ENCODE peak calls at places on chromosome 15, in ten cellular contexts. P, I, R, U, T, G, K, M, X and L are unnamed samples.

GRCh38 chr15:39171944-39172368 is 408.9 kb upstream of the THBS1 start:
- DNase-seq in P (peak; percentile 99), I (peak; percentile 87), R (peak; percentile 86), U (peak; percentile 62), T (no peak), G (peak; percentile 97), K (no peak), M (no peak), X (peak; percentile 97), L (peak; percentile 64)

GRCh38 chr15:78148392-78149067 is 632 bp upstream of the IDH3A start:
- DNase-seq in P (peak; percentile 14), I (peak; percentile 10), R (peak; percentile 40), U (no peak), T (no peak), G (no peak), K (no peak), M (no peak), X (no peak), L (no peak)

GRCh38 chr15:82810061-82810862 is 834 bp downstream of the WHAMM start:
- DNase-seq in P (peak; percentile 50), I (peak; percentile 72), R (peak; percentile 71), U (peak; percentile 63), T (peak; percentile 30), G (peak; percentile 34), K (peak; percentile 64), M (no peak), X (peak; percentile 48), L (peak; percentile 35)

GRCh38 chr15:72532991-72533601 is 59.0 kb downstream of the ARIH1 start:
- DNase-seq in P (no peak), I (no peak), R (peak; percentile 17), U (no peak), T (no peak), G (no peak), K (peak; percentile 14), M (no peak), X (no peak), L (no peak)

GRCh38 chr15:40768492-40769309 is 1.1 kb upstream of the C15orf62 start:
- DNase-seq in P (no peak), I (no peak), R (no peak), U (no peak), T (no peak), G (no peak), K (peak; percentile 45), M (no peak), X (no peak), L (no peak)

GRCh38 chr15:94485148-94485719 is 253.9 kb downstream of the MCTP2 start:
- DNase-seq in P (no peak), I (no peak), R (no peak), U (no peak), T (no peak), G (no peak), K (no peak), M (no peak), X (no peak), L (no peak)

GRCh38 chr15:100764778-100765457 is 114.7 kb upstream of the ALDH1A3 start:
- DNase-seq in P (peak; percentile 79), I (no peak), R (no peak), U (no peak), T (no peak), G (peak; percentile 93), K (no peak), M (peak; percentile 90), X (no peak), L (no peak)

GRCh38 chr15:84834227-84834955 is 17.2 kb downstream of the ALPK3 start:
- DNase-seq in P (no peak), I (no peak), R (peak; percentile 13), U (no peak), T (no peak), G (no peak), K (no peak), M (no peak), X (no peak), L (no peak)

GRCh38 chr15:90561344-90562244 is 31.9 kb downstream of the CRTC3 start:
- DNase-seq in P (peak; percentile 81), I (no peak), R (no peak), U (no peak), T (no peak), G (no peak), K (no peak), M (no peak), X (no peak), L (no peak)

GRCh38 chr15:39434751-39435238 is 146.1 kb upstream of the THBS1 start:
- DNase-seq in P (no peak), I (no peak), R (no peak), U (no peak), T (no peak), G (no peak), K (no peak), M (peak; percentile 72), X (no peak), L (no peak)

GRCh38 chr15:29815000-29815704 is 7.1 kb downstream of the TJP1 start:
- DNase-seq in P (peak; percentile 65), I (peak; percentile 35), R (no peak), U (no peak), T (no peak), G (peak; percentile 37), K (no peak), M (no peak), X (peak; percentile 42), L (no peak)

GRCh38 chr15:100918034-100918689 is 995 bp upstream of the LRRK1 start:
- DNase-seq in P (peak; percentile 62), I (peak; percentile 80), R (peak; percentile 88), U (peak; percentile 86), T (peak; percentile 74), G (peak; percentile 53), K (peak; percentile 92), M (no peak), X (peak; percentile 77), L (peak; percentile 86)

GRCh38 chr15:64524778-64525177 is 64.4 kb downstream of the ZNF609 start:
- DNase-seq in P (peak; percentile 37), I (no peak), R (no peak), U (no peak), T (no peak), G (peak; percentile 76), K (no peak), M (no peak), X (peak; percentile 77), L (no peak)

GRCh38 chr15:95017950-95018349 is 786.6 kb downstream of the MCTP2 start:
- DNase-seq in P (no peak), I (peak; percentile 57), R (no peak), U (peak; percentile 42), T (no peak), G (no peak), K (no peak), M (no peak), X (peak; percentile 13), L (peak; percentile 81)

GRCh38 chr15:76844096-76844495 is 61.0 kb downstream of the SCAPER start:
- DNase-seq in P (peak; percentile 10), I (no peak), R (no peak), U (no peak), T (no peak), G (peak; percentile 8), K (no peak), M (no peak), X (peak; percentile 9), L (no peak)

GRCh38 chr15:84034831-84035753 is 200.5 kb upstream of the GOLGA6L4 start:
- DNase-seq in P (peak; percentile 55), I (peak; percentile 51), R (peak; percentile 42), U (peak; percentile 33), T (no peak), G (peak; percentile 22), K (peak; percentile 27), M (no peak), X (peak; percentile 46), L (no peak)

GRCh38 chr15:57332326-57332725 is 44.0 kb upstream of the CGNL1 start:
- DNase-seq in P (no peak), I (no peak), R (no peak), U (no peak), T (no peak), G (no peak), K (no peak), M (no peak), X (no peak), L (no peak)

GRCh38 chr15:69082556-69082955 is 68.1 kb downstream of the NOX5 start:
- DNase-seq in P (no peak), I (no peak), R (no peak), U (no peak), T (no peak), G (peak; percentile 8), K (no peak), M (no peak), X (peak; percentile 2), L (no peak)
- H3K4me1 ChIP-seq in P (peaks cover 9% of the 10 kb centered on the region), I (no peaks in the 10 kb centered on the region), R (peaks cover 34% of the 10 kb centered on the region), U (peaks cover 6% of the 10 kb centered on the region), T (peaks cover 9% of the 10 kb centered on the region), G (peaks cover 12% of the 10 kb centered on the region), K (no peaks in the 10 kb centered on the region), M (peaks cover 33% of the 10 kb centered on the region), X (peaks cover 19% of the 10 kb centered on the region), L (peaks cover 22% of the 10 kb centered on the region)

DNA sequence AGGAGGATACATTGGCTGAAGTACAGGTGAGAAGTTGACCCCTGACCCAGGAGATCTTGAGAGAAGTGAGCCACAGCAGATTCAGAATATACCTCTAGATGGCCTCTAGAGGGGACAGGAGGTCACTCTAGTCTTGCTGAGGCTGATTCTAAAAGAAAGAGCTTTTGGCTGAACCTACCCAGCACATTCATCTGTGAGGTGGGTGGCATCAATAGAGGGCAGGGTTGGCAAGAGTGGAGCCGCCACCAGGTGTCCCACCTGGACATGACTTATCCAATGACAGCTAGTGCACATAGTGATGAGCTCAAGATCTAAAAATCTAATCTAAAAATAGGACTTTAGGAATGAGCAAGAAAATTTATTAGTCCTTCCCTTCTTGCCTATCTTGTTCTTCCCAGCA is 51.6 kb downstream of the CYP19A1 start:
- DNase-seq in P (no peak), I (no peak), R (no peak), U (no peak), T (no peak), G (no peak), K (no peak), M (no peak), X (no peak), L (no peak)
- TF ChIP-seq CTCF in P (no peak), I (no peak), R (no peak), U (no peak), T (no peak), G (no peak), K (no peak), M (no peak), X (peak; percentile 44), L (peak; percentile 33)

DNA sequence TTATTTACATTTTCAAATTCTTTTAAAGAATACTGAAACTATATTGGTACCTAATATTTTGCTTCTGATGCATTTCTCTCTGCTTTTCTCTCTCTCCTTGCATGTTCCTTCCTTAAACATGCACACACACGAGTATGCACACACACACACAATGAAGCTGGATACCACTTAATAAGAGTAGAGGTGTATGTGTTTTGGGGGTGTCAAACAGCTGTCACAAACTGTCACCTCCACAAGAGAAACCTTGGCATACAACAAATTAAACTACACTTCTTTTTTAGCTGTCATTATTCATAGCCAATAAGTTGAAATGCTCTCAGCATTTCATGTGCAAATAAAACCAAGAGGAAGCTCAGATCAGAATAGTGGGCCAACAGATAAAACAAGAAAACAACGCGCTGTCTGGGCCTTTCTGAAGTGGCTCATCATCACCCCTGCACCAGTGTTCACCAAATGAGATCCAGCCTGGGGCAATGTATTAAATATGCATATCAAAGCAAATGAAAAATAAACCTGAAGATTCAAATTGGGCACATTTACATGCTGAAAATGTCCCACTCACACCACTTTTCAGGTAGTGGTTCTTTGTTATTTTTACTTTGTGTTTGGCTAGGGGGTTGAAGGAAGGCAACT is 9.7 kb downstream of the MEIS2 start:
- DNase-seq in P (no peak), I (no peak), R (no peak), U (no peak), T (no peak), G (no peak), K (no peak), M (no peak), X (no peak), L (no peak)
- H3K27ac ChIP-seq in P (no peak overlapping the region), I (peak overlapping the region; percentile 17), R (no peak overlapping the region), U (no peak overlapping the region), T (no peak overlapping the region), G (no peak overlapping the region), K (no peak overlapping the region), M (peak overlapping the region; percentile 86), X (no peak overlapping the region), L (peak overlapping the region; percentile 11)

GRCh38 chr15:68300115-68300940 is 22.8 kb downstream of the FEM1B start:
- DNase-seq in P (no peak), I (no peak), R (no peak), U (no peak), T (no peak), G (no peak), K (no peak), M (no peak), X (no peak), L (no peak)
- H3K4me1 ChIP-seq in P (peaks cover 5% of the 10 kb centered on the region), I (peaks cover 5% of the 10 kb centered on the region), R (peaks cover 9% of the 10 kb centered on the region), U (peaks cover 3% of the 10 kb centered on the region), T (peaks cover 35% of the 10 kb centered on the region), G (no peaks in the 10 kb centered on the region), K (peaks cover 29% of the 10 kb centered on the region), M (peaks cover 30% of the 10 kb centered on the region), X (peaks cover 18% of the 10 kb centered on the region), L (peaks cover 10% of the 10 kb centered on the region)